ENCODE peak calls at places on chromosomes 13 and 19, in nine cellular contexts. One of them, this sample, is unnamed.

GRCh38 chr13:60583911-60584753 is 187.1 kb downstream of the TDRD3 start:
- DNase-seq in left ventricle myocardium superior: no peak
- DNase-seq in CD4-positive, CD25-positive, alpha-beta regulatory T cell: no peak
- DNase-seq in BJ: no peak
- DNase-seq in thyroid gland: no peak
- DNase-seq in T-helper 9 cell: no peak
- DNase-seq in psoas muscle: no peak
- DNase-seq in RPMI7951: peak; percentile 94
- DNase-seq in activated B cell treated with CpG ODN at 0.5 μM for 24 hours: no peak
- DNase-seq in this sample: no peak

GRCh38 chr13:79338343-79338742 is 67.7 kb downstream of the RBM26 start:
- DNase-seq in left ventricle myocardium superior: no peak
- DNase-seq in CD4-positive, CD25-positive, alpha-beta regulatory T cell: no peak
- DNase-seq in BJ: no peak
- DNase-seq in thyroid gland: no peak
- DNase-seq in T-helper 9 cell: no peak
- DNase-seq in psoas muscle: no peak
- DNase-seq in RPMI7951: no peak
- DNase-seq in activated B cell treated with CpG ODN at 0.5 μM for 24 hours: no peak
- DNase-seq in this sample: no peak

GRCh38 chr19:16894080-16894479 is 5.3 kb downstream of the F2RL3 start:
- DNase-seq in left ventricle myocardium superior: no peak
- DNase-seq in CD4-positive, CD25-positive, alpha-beta regulatory T cell: no peak
- DNase-seq in BJ: no peak
- DNase-seq in thyroid gland: no peak
- DNase-seq in T-helper 9 cell: no peak
- DNase-seq in psoas muscle: no peak
- DNase-seq in RPMI7951: no peak
- DNase-seq in activated B cell treated with CpG ODN at 0.5 μM for 24 hours: no peak
- DNase-seq in this sample: no peak

GRCh38 chr13:68940049-68940448 is 1167.6 kb upstream of the ATXN8OS start:
- DNase-seq in left ventricle myocardium superior: no peak
- DNase-seq in CD4-positive, CD25-positive, alpha-beta regulatory T cell: no peak
- DNase-seq in BJ: no peak
- DNase-seq in thyroid gland: no peak
- DNase-seq in T-helper 9 cell: no peak
- DNase-seq in psoas muscle: no peak
- DNase-seq in RPMI7951: no peak
- DNase-seq in activated B cell treated with CpG ODN at 0.5 μM for 24 hours: no peak
- DNase-seq in this sample: no peak

GRCh38 chr13:59425211-59425721 is 738.5 kb downstream of the DIAPH3 start:
- DNase-seq in left ventricle myocardium superior: no peak
- DNase-seq in CD4-positive, CD25-positive, alpha-beta regulatory T cell: no peak
- DNase-seq in BJ: peak; percentile 93
- DNase-seq in thyroid gland: no peak
- DNase-seq in T-helper 9 cell: no peak
- DNase-seq in psoas muscle: no peak
- DNase-seq in RPMI7951: no peak
- DNase-seq in activated B cell treated with CpG ODN at 0.5 μM for 24 hours: no peak
- DNase-seq in this sample: no peak

GRCh38 chr19:17902701-17903100 is 30.1 kb upstream of the CCDC124 start:
- DNase-seq in left ventricle myocardium superior: no peak
- DNase-seq in CD4-positive, CD25-positive, alpha-beta regulatory T cell: no peak
- DNase-seq in BJ: peak; percentile 12
- DNase-seq in thyroid gland: no peak
- DNase-seq in T-helper 9 cell: no peak
- DNase-seq in psoas muscle: no peak
- DNase-seq in RPMI7951: peak; percentile 59
- DNase-seq in activated B cell treated with CpG ODN at 0.5 μM for 24 hours: no peak
- DNase-seq in this sample: no peak

GRCh38 chr19:17654993-17655392 is 33.2 kb downstream of the UNC13A start:
- DNase-seq in left ventricle myocardium superior: no peak
- DNase-seq in CD4-positive, CD25-positive, alpha-beta regulatory T cell: no peak
- DNase-seq in BJ: no peak
- DNase-seq in thyroid gland: no peak
- DNase-seq in T-helper 9 cell: no peak
- DNase-seq in psoas muscle: no peak
- DNase-seq in RPMI7951: no peak
- DNase-seq in activated B cell treated with CpG ODN at 0.5 μM for 24 hours: no peak
- DNase-seq in this sample: no peak

GRCh38 chr19:7665076-7665475 is 3.8 kb upstream of the RETN start:
- DNase-seq in left ventricle myocardium superior: no peak
- DNase-seq in CD4-positive, CD25-positive, alpha-beta regulatory T cell: no peak
- DNase-seq in BJ: no peak
- DNase-seq in thyroid gland: no peak
- DNase-seq in T-helper 9 cell: no peak
- DNase-seq in psoas muscle: no peak
- DNase-seq in RPMI7951: no peak
- DNase-seq in activated B cell treated with CpG ODN at 0.5 μM for 24 hours: no peak
- DNase-seq in this sample: no peak

GRCh38 chr13:102877285-102877684 is 31.5 kb downstream of the ERCC5 start:
- DNase-seq in left ventricle myocardium superior: no peak
- DNase-seq in CD4-positive, CD25-positive, alpha-beta regulatory T cell: no peak
- DNase-seq in BJ: no peak
- DNase-seq in thyroid gland: no peak
- DNase-seq in T-helper 9 cell: no peak
- DNase-seq in psoas muscle: no peak
- DNase-seq in RPMI7951: no peak
- DNase-seq in activated B cell treated with CpG ODN at 0.5 μM for 24 hours: no peak
- DNase-seq in this sample: no peak

GRCh38 chr19:4089400-4089908 is 22.8 kb upstream of the ZBTB7A start:
- DNase-seq in left ventricle myocardium superior: no peak
- DNase-seq in CD4-positive, CD25-positive, alpha-beta regulatory T cell: no peak
- DNase-seq in BJ: no peak
- DNase-seq in thyroid gland: no peak
- DNase-seq in T-helper 9 cell: peak; percentile 26
- DNase-seq in psoas muscle: no peak
- DNase-seq in RPMI7951: no peak
- DNase-seq in activated B cell treated with CpG ODN at 0.5 μM for 24 hours: no peak
- DNase-seq in this sample: peak; percentile 48

GRCh38 chr13:110138009-110138699 is 168.8 kb downstream of the COL4A1 start:
- DNase-seq in left ventricle myocardium superior: peak; percentile 79
- DNase-seq in CD4-positive, CD25-positive, alpha-beta regulatory T cell: no peak
- DNase-seq in BJ: no peak
- DNase-seq in thyroid gland: peak; percentile 77
- DNase-seq in T-helper 9 cell: peak; percentile 33
- DNase-seq in psoas muscle: peak; percentile 81
- DNase-seq in RPMI7951: peak; percentile 76
- DNase-seq in activated B cell treated with CpG ODN at 0.5 μM for 24 hours: peak; percentile 19
- DNase-seq in this sample: peak; percentile 56

GRCh38 chr19:30063184-30064020 is 121.4 kb downstream of the URI1 start:
- DNase-seq in left ventricle myocardium superior: no peak
- DNase-seq in CD4-positive, CD25-positive, alpha-beta regulatory T cell: no peak
- DNase-seq in BJ: no peak
- DNase-seq in thyroid gland: no peak
- DNase-seq in T-helper 9 cell: no peak
- DNase-seq in psoas muscle: no peak
- DNase-seq in RPMI7951: no peak
- DNase-seq in activated B cell treated with CpG ODN at 0.5 μM for 24 hours: no peak
- DNase-seq in this sample: no peak

GRCh38 chr19:48248081-48248833 is 7.5 kb downstream of the CARD8 start:
- DNase-seq in left ventricle myocardium superior: no peak
- DNase-seq in CD4-positive, CD25-positive, alpha-beta regulatory T cell: no peak
- DNase-seq in BJ: no peak
- DNase-seq in thyroid gland: no peak
- DNase-seq in T-helper 9 cell: no peak
- DNase-seq in psoas muscle: no peak
- DNase-seq in RPMI7951: no peak
- DNase-seq in activated B cell treated with CpG ODN at 0.5 μM for 24 hours: no peak
- DNase-seq in this sample: no peak

GRCh38 chr13:97134364-97135095 is 87.6 kb upstream of the MBNL2 start:
- DNase-seq in left ventricle myocardium superior: no peak
- DNase-seq in CD4-positive, CD25-positive, alpha-beta regulatory T cell: no peak
- DNase-seq in BJ: no peak
- DNase-seq in thyroid gland: no peak
- DNase-seq in T-helper 9 cell: no peak
- DNase-seq in psoas muscle: no peak
- DNase-seq in RPMI7951: peak; percentile 27
- DNase-seq in activated B cell treated with CpG ODN at 0.5 μM for 24 hours: no peak
- DNase-seq in this sample: no peak

GRCh38 chr19:54684537-54684936 is 21.8 kb downstream of the LILRB4 start:
- DNase-seq in left ventricle myocardium superior: no peak
- DNase-seq in CD4-positive, CD25-positive, alpha-beta regulatory T cell: no peak
- DNase-seq in BJ: no peak
- DNase-seq in thyroid gland: no peak
- DNase-seq in T-helper 9 cell: no peak
- DNase-seq in psoas muscle: no peak
- DNase-seq in RPMI7951: peak; percentile 60
- DNase-seq in activated B cell treated with CpG ODN at 0.5 μM for 24 hours: no peak
- DNase-seq in this sample: no peak

GRCh38 chr19:16361254-16361653 is 36.6 kb downstream of the KLF2 start:
- DNase-seq in left ventricle myocardium superior: no peak
- DNase-seq in CD4-positive, CD25-positive, alpha-beta regulatory T cell: no peak
- DNase-seq in BJ: no peak
- DNase-seq in thyroid gland: no peak
- DNase-seq in T-helper 9 cell: no peak
- DNase-seq in psoas muscle: no peak
- DNase-seq in RPMI7951: no peak
- DNase-seq in activated B cell treated with CpG ODN at 0.5 μM for 24 hours: no peak
- DNase-seq in this sample: no peak